ENCODE peak calls at places on chromosomes 3 and 15, in four cellular contexts. G is cardiac muscle cell; R is stimulated activated CD4-positive, alpha-beta T cell treated with anti-CD3 and anti-CD28 coated beads, TNF-alpha, amount 100 ng/mL, for 48 hours; V is fibroblast of the conjunctiva. N is an unnamed sample.

GRCh38 chr15:48642795-48643194 is 2.7 kb downstream of the FBN1 start:
- DNase-seq in G (no peak), R (no peak), V (no peak), N (no peak)

GRCh38 chr15:78875107-78875914 is 2.6 kb downstream of the MORF4L1 start:
- DNase-seq in G (no peak), R (no peak), V (no peak), N (no peak)

GRCh38 chr15:67906382-67906781 is 66.5 kb upstream of the RNU6-1 start:
- DNase-seq in G (no peak), R (no peak), V (no peak), N (no peak)

GRCh38 chr3:142861926-142862325 is 27.0 kb downstream of the PCOLCE2 start:
- DNase-seq in G (no peak), R (no peak), V (no peak), N (no peak)

GRCh38 chr15:97904196-97904572 is 56.3 kb upstream of the ARRDC4 start:
- DNase-seq in G (peak; percentile 88), R (no peak), V (peak; percentile 51), N (peak; percentile 36)

GRCh38 chr3:72082121-72082715 is 297.3 kb upstream of the PROK2 start:
- DNase-seq in G (no peak), R (no peak), V (no peak), N (peak; percentile 1)

GRCh38 chr3:133209871-133210550 is 171.8 kb downstream of the TMEM108 start:
- DNase-seq in G (no peak), R (no peak), V (no peak), N (no peak)

GRCh38 chr15:87781959-87782625 is 474.4 kb downstream of the NTRK3 start:
- DNase-seq in G (no peak), R (no peak), V (no peak), N (no peak)

GRCh38 chr3:169992156-169992555 is 25.5 kb downstream of the SEC62 start:
- DNase-seq in G (peak; percentile 20), R (no peak), V (no peak), N (no peak)

GRCh38 chr3:149784064-149784704 is 8.2 kb downstream of the ANKUB1 start:
- DNase-seq in G (no peak), R (no peak), V (no peak), N (no peak)

GRCh38 chr15:56984681-56985515 is 66.5 kb downstream of the TCF12 start:
- DNase-seq in G (no peak), R (no peak), V (no peak), N (peak; percentile 4)

GRCh38 chr3:120846073-120846472 is 61.9 kb upstream of the STXBP5L start:
- DNase-seq in G (no peak), R (no peak), V (no peak), N (no peak)

GRCh38 chr3:147881933-147882332 is 472.8 kb downstream of the ZIC1 start:
- DNase-seq in G (no peak), R (no peak), V (no peak), N (no peak)